ENCODE peak calls at places on chromosome 3, in four cellular contexts. One of them, this sample, is unnamed.

GRCh38 chr3:134904333-134904771 is 109.3 kb downstream of the EPHB1 start:
- DNase-seq in GM12878: peak; percentile 97
- DNase-seq in K562: no peak
- DNase-seq in HepG2: no peak
- DNase-seq in this sample: no peak

GRCh38 chr3:56323986-56324420 is 144.3 kb downstream of the ERC2 start:
- DNase-seq in GM12878: no peak
- DNase-seq in K562: no peak
- DNase-seq in HepG2: no peak
- DNase-seq in this sample: no peak

GRCh38 chr3:115022214-115022613 is 124.9 kb downstream of the ZBTB20 start:
- DNase-seq in GM12878: no peak
- DNase-seq in K562: no peak
- DNase-seq in HepG2: no peak
- DNase-seq in this sample: no peak

GRCh38 chr3:57735405-57735804 is 20.7 kb upstream of the SLMAP start:
- DNase-seq in GM12878: no peak
- DNase-seq in K562: no peak
- DNase-seq in HepG2: no peak
- DNase-seq in this sample: no peak

GRCh38 chr3:30354972-30355371 is 251.4 kb upstream of the TGFBR2 start:
- DNase-seq in GM12878: no peak
- DNase-seq in K562: no peak
- DNase-seq in HepG2: peak; percentile 56
- DNase-seq in this sample: no peak

GRCh38 chr3:128293930-128294329 is 140.6 kb downstream of the EEFSEC start:
- DNase-seq in GM12878: no peak
- DNase-seq in K562: no peak
- DNase-seq in HepG2: no peak
- DNase-seq in this sample: no peak

GRCh38 chr3:157335677-157336076 is 101.0 kb upstream of the PTX3 start:
- DNase-seq in GM12878: no peak
- DNase-seq in K562: no peak
- DNase-seq in HepG2: no peak
- DNase-seq in this sample: peak; percentile 26

GRCh38 chr3:38157562-38157961 is 7.8 kb upstream of the OXSR1 start:
- DNase-seq in GM12878: no peak
- DNase-seq in K562: no peak
- DNase-seq in HepG2: no peak
- DNase-seq in this sample: no peak

GRCh38 chr3:187673012-187673411 is 2.8 kb upstream of the SST start:
- DNase-seq in GM12878: no peak
- DNase-seq in K562: no peak
- DNase-seq in HepG2: no peak
- DNase-seq in this sample: no peak

GRCh38 chr3:42461762-42462161 is 40.7 kb upstream of the VIPR1 start:
- DNase-seq in GM12878: no peak
- DNase-seq in K562: no peak
- DNase-seq in HepG2: no peak
- DNase-seq in this sample: no peak

GRCh38 chr3:153970735-153971347 is 150.3 kb upstream of the ARHGEF26 start:
- DNase-seq in GM12878: no peak
- DNase-seq in K562: no peak
- DNase-seq in HepG2: no peak
- DNase-seq in this sample: no peak

GRCh38 chr3:165158011-165158410 is 38.2 kb downstream of the SLITRK3 start:
- DNase-seq in GM12878: no peak
- DNase-seq in K562: no peak
- DNase-seq in HepG2: no peak
- DNase-seq in this sample: no peak

GRCh38 chr3:115359507-115359906 is 212.4 kb upstream of the ZBTB20 start:
- DNase-seq in GM12878: peak; percentile 49
- DNase-seq in K562: no peak
- DNase-seq in HepG2: no peak
- DNase-seq in this sample: no peak

GRCh38 chr3:167958141-167958540 is 137.6 kb downstream of the GOLIM4 start:
- DNase-seq in GM12878: no peak
- DNase-seq in K562: no peak
- DNase-seq in HepG2: no peak
- DNase-seq in this sample: no peak

GRCh38 chr3:194267744-194268658 is 83.1 kb downstream of the CPN2 start:
- DNase-seq in GM12878: no peak
- DNase-seq in K562: no peak
- DNase-seq in HepG2: peak; percentile 31
- DNase-seq in this sample: peak; percentile 4

GRCh38 chr3:143121240-143122088 is 1.9 kb downstream of the CHST2 start:
- DNase-seq in GM12878: no peak
- DNase-seq in K562: peak; percentile 32
- DNase-seq in HepG2: no peak
- DNase-seq in this sample: peak; percentile 82

GRCh38 chr3:143119974-143120715 is 574 bp downstream of the CHST2 start:
- DNase-seq in GM12878: no peak
- DNase-seq in K562: peak; percentile 57
- DNase-seq in HepG2: no peak
- DNase-seq in this sample: peak; percentile 57

GRCh38 chr3:143119009-143119914 is at the start of gene CHST2:
- DNase-seq in GM12878: no peak
- DNase-seq in K562: peak; percentile 97
- DNase-seq in HepG2: no peak
- DNase-seq in this sample: peak; percentile 81

GRCh38 chr3:143122089-143122430 is 2.5 kb downstream of the CHST2 start:
- DNase-seq in GM12878: no peak
- DNase-seq in K562: no peak
- DNase-seq in HepG2: no peak
- DNase-seq in this sample: no peak

GRCh38 chr3:143120716-143121239 is 1.2 kb downstream of the CHST2 start:
- DNase-seq in GM12878: no peak
- DNase-seq in K562: peak; percentile 38
- DNase-seq in HepG2: no peak
- DNase-seq in this sample: no peak
- TF ChIP-seq ATF2 in GM12878: no peak
- TF ChIP-seq ATF2 in K562: no peak
- TF ChIP-seq ATF2 in HepG2: no peak
- TF ChIP-seq ATF2 in this sample: no peak

GRCh38 chr3:143199998-143200909 is 80.7 kb downstream of the CHST2 start:
- DNase-seq in GM12878: no peak
- DNase-seq in K562: no peak
- DNase-seq in HepG2: no peak
- DNase-seq in this sample: no peak
- TF ChIP-seq ESRRA in GM12878: no peak
- TF ChIP-seq ESRRA in K562: no peak
- TF ChIP-seq ESRRA in HepG2: no peak
- TF ChIP-seq ESRRA in this sample: no peak

GRCh38 chr3:2212211-2212610 is 113.5 kb downstream of the CNTN4 start:
- DNase-seq in GM12878: no peak
- DNase-seq in K562: no peak
- DNase-seq in HepG2: no peak
- DNase-seq in this sample: no peak

GRCh38 chr3:2211568-2211967 is 112.9 kb downstream of the CNTN4 start:
- DNase-seq in GM12878: no peak
- DNase-seq in K562: no peak
- DNase-seq in HepG2: no peak
- DNase-seq in this sample: no peak

GRCh38 chr3:2205692-2206091 is 107.0 kb downstream of the CNTN4 start:
- DNase-seq in GM12878: no peak
- DNase-seq in K562: no peak
- DNase-seq in HepG2: no peak
- DNase-seq in this sample: no peak

GRCh38 chr3:2204054-2204453 is 105.4 kb downstream of the CNTN4 start:
- DNase-seq in GM12878: no peak
- DNase-seq in K562: no peak
- DNase-seq in HepG2: no peak
- DNase-seq in this sample: no peak

GRCh38 chr3:2206536-2206935 is 107.9 kb downstream of the CNTN4 start:
- DNase-seq in GM12878: no peak
- DNase-seq in K562: no peak
- DNase-seq in HepG2: no peak
- DNase-seq in this sample: no peak
- TF ChIP-seq ATF2 in GM12878: no peak
- TF ChIP-seq ATF2 in K562: no peak
- TF ChIP-seq ATF2 in HepG2: no peak
- TF ChIP-seq ATF2 in this sample: no peak

GRCh38 chr3:14125193-14126016 is 553 bp downstream of the TMEM43 start:
- DNase-seq in GM12878: no peak
- DNase-seq in K562: peak; percentile 67
- DNase-seq in HepG2: peak; percentile 72
- DNase-seq in this sample: peak; percentile 48
- TF ChIP-seq ESRRA in GM12878: no peak
- TF ChIP-seq ESRRA in K562: no peak
- TF ChIP-seq ESRRA in HepG2: no peak
- TF ChIP-seq ESRRA in this sample: no peak

GRCh38 chr3:126491221-126492013 is 15.7 kb upstream of the ZXDC start:
- DNase-seq in GM12878: no peak
- DNase-seq in K562: no peak
- DNase-seq in HepG2: no peak
- DNase-seq in this sample: no peak
- TF ChIP-seq ATF2 in GM12878: no peak
- TF ChIP-seq ATF2 in K562: no peak
- TF ChIP-seq ATF2 in HepG2: no peak
- TF ChIP-seq ATF2 in this sample: no peak

DNA sequence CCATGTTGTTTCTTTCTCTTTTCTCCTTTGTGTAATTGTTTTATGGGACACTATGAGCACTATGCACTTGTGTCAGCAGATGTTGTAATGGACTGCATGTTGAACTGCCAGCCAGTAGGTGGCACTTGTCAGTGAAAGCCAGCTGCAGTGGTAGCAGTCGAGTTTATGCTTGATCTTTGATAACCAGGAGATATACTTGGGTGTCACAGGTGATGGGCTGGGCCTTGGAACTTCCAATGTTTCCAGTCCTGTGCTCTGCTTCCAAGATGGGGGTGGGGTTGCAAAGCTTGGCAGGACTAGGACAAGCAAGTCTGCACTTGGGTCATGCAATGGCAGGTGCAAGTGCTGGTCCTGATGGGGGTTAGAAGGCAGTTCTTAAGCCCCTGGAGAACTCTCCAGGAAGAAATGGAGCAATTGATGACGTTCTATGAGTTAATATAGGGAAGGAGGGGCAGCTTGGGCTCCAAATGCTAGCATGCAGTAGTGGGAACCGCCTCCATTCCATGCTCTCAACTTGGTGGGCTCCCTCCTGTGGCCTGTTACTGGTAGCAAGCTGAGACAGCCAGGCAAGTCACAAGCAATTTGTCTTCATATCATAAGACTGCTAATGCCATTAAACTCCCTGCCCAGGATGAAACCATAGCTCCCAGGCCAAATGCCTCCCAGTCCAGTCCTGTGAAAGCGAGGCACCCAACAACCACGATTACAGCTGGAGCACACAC is 287.3 kb downstream of the CGGBP1 start:
- DNase-seq in GM12878: peak; percentile 8
- DNase-seq in K562: no peak
- DNase-seq in HepG2: peak; percentile 35
- DNase-seq in this sample: peak; percentile 37
- TF ChIP-seq ESRRA in GM12878: no peak
- TF ChIP-seq ESRRA in K562: no peak
- TF ChIP-seq ESRRA in HepG2: no peak
- TF ChIP-seq ESRRA in this sample: no peak

DNA sequence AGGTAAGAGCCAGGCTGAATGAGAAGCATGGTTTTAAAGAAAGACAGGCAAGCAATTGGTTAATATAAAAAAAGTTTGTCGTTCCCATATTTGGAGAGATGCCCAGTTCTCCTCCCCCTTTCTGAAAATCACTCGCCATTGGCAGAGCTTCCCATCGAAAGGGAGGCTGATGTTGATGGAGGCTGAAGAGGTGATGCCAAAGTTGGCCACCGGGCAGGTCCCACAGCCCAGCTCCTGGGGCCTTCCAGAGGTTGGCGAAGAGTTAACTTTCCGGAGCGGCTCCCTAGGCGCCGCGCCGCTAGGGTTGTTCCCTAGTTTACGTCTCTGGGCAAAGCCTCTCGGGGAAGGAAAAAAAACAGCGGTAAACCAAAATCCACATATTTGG is 792 bp downstream of the PCOLCE2 start:
- DNase-seq in GM12878: no peak
- DNase-seq in K562: no peak
- DNase-seq in HepG2: no peak
- DNase-seq in this sample: no peak
- TF ChIP-seq ATF2 in GM12878: no peak
- TF ChIP-seq ATF2 in K562: no peak
- TF ChIP-seq ATF2 in HepG2: no peak
- TF ChIP-seq ATF2 in this sample: no peak

GRCh38 chr3:32616267-32616962 is 45.8 kb upstream of the DYNC1LI1 start:
- DNase-seq in GM12878: no peak
- DNase-seq in K562: no peak
- DNase-seq in HepG2: no peak
- DNase-seq in this sample: no peak
- TF ChIP-seq ESRRA in GM12878: no peak
- TF ChIP-seq ESRRA in K562: no peak
- TF ChIP-seq ESRRA in HepG2: no peak
- TF ChIP-seq ESRRA in this sample: no peak

DNA sequence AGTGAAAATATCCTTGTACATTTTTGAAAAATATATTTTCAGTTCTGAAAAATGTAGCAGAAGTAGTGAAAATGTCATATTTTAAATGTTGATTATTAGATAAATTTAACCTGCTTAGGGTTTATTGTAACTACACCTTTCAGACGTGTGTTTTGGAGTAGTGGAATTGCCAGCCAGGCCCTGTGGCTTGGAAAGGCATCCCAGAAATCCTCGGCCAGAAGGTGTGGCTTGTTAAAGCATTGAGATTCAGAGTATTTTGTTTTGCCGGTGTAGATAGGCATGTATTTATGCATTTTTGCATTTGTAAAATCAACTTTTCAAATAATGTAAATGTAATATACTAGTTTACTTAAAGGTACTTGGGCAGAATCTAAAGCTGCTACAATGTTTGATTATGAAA is 7.0 kb downstream of the EBLN2 start:
- DNase-seq in GM12878: no peak
- DNase-seq in K562: no peak
- DNase-seq in HepG2: no peak
- DNase-seq in this sample: no peak
- TF ChIP-seq ATF2 in GM12878: no peak
- TF ChIP-seq ATF2 in K562: no peak
- TF ChIP-seq ATF2 in HepG2: no peak
- TF ChIP-seq ATF2 in this sample: no peak

This sample was measured in WTC11.